ENCODE peak calls at places on chromosomes 6 and 20, in four cellular contexts. R is activated T-cell treated with anti-CD3 and anti-CD28 coated beads, Interleukin-2, amount 50 U/mL, for 4 hours; Y is fibroblast of mammary gland; C is left kidney. G is an unnamed sample.

GRCh38 chr6:27156874-27157460 is 90.5 kb upstream of the PRSS16 start:
- DNase-seq in C (peak), R (no peak), Y (no peak), G (peak)

GRCh38 chr20:18133962-18134361 is 3.7 kb upstream of the KAT14 start:
- DNase-seq in Y (no peak), R (no peak), C (no peak), G (no peak)

GRCh38 chr6:140281794-140282193 is 907.3 kb upstream of the CITED2 start:
- DNase-seq in C (no peak), Y (no peak), R (no peak), G (no peak)

GRCh38 chr6:81944661-81945060 is 192.2 kb upstream of the TENT5A start:
- DNase-seq in C (no peak), Y (no peak), R (no peak), G (no peak)

GRCh38 chr6:130602151-130602770 is 224.9 kb upstream of the SMLR1 start:
- DNase-seq in R (no peak), Y (peak), C (peak), G (peak)

GRCh38 chr20:49186535-49187329 is 1.4 kb downstream of the STAU1 start:
- DNase-seq in C (peak), Y (peak), R (peak), G (peak)

GRCh38 chr6:107716688-107717089 is 107.4 kb downstream of the SCML4 start:
- DNase-seq in C (no peak), Y (peak), R (peak), G (peak)

GRCh38 chr6:87074051-87074711 is 20.7 kb downstream of the CGA start:
- DNase-seq in C (peak), Y (no peak), R (no peak), G (no peak)

GRCh38 chr6:169490409-169490708 is 211.5 kb downstream of the WDR27 start:
- DNase-seq in Y (no peak), C (no peak), R (no peak), G (no peak)

GRCh38 chr20:24376523-24377085 is 92.8 kb upstream of the SYNDIG1 start:
- DNase-seq in Y (peak), C (no peak), R (no peak), G (peak)

GRCh38 chr20:49505518-49505917 is 23.1 kb upstream of the KCNB1 start:
- DNase-seq in R (no peak), C (peak), Y (peak), G (peak)

GRCh38 chr20:57598491-57598890 is 21.7 kb downstream of the ZBP1 start:
- DNase-seq in Y (no peak), C (no peak), R (no peak), G (no peak)

GRCh38 chr6:45650527-45651135 is 272.9 kb upstream of the SUPT3H start:
- DNase-seq in C (peak), Y (peak), R (no peak), G (peak)

GRCh38 chr6:111566222-111566717 is 39.4 kb downstream of the TRAF3IP2 start:
- DNase-seq in R (no peak), Y (no peak), C (no peak), G (no peak)

GRCh38 chr20:19552896-19553180 is 205.2 kb upstream of the RIN2 start:
- DNase-seq in Y (no peak), C (no peak), R (no peak), G (no peak)

GRCh38 chr20:38032585-38033329 is 499 bp downstream of the TTI1 start:
- DNase-seq in Y (no peak), R (no peak), C (peak), G (peak)

GRCh38 chr6:4920914-4921410 is 82.9 kb downstream of the RPP40 start:
- DNase-seq in C (no peak), Y (peak), R (no peak), G (no peak)

GRCh38 chr6:141833001-141833655 is 299.6 kb upstream of the GJE1 start:
- DNase-seq in R (no peak), C (no peak), Y (no peak), G (no peak)

GRCh38 chr6:10567256-10568041 is 46.3 kb downstream of the GCNT2 start:
- DNase-seq in R (no peak), Y (no peak), C (no peak), G (no peak)

GRCh38 chr20:57678340-57678739 is 31.5 kb downstream of the PMEPA1 start:
- DNase-seq in R (no peak), C (peak), Y (no peak), G (no peak)

GRCh38 chr6:142443102-142443501 is 141.3 kb downstream of the ADGRG6 start:
- DNase-seq in Y (no peak), C (no peak), R (no peak), G (no peak)

GRCh38 chr6:147621280-147621679 is 112.8 kb downstream of the SAMD5 start:
- DNase-seq in C (no peak), R (no peak), Y (peak), G (peak)

GRCh38 chr20:36284751-36285150 is 21.4 kb upstream of the DLGAP4 start:
- DNase-seq in R (no peak), C (no peak), Y (no peak), G (no peak)

GRCh38 chr6:90021701-90022100 is 127.4 kb downstream of the GJA10 start:
- DNase-seq in R (no peak), Y (no peak), C (no peak), G (no peak)

GRCh38 chr20:22080985-22081384 is 375.5 kb downstream of the PAX1 start:
- DNase-seq in C (no peak), R (no peak), Y (peak), G (no peak)

GRCh38 chr20:58583141-58583540 is 67.9 kb upstream of the APCDD1L start:
- DNase-seq in R (no peak), C (no peak), Y (no peak), G (peak)

GRCh38 chr6:169092375-169092774 is 161.3 kb downstream of the THBS2 start:
- DNase-seq in Y (peak), R (no peak), C (peak), G (peak)

GRCh38 chr6:112665114-112665513 is 318.0 kb downstream of the RFPL4B start:
- DNase-seq in C (no peak), R (no peak), Y (peak), G (no peak)

GRCh38 chr20:20192366-20192765 is 140.0 kb downstream of the CFAP61 start:
- DNase-seq in R (no peak), C (no peak), Y (no peak), G (no peak)

GRCh38 chr20:63750807-63751470 is 11.4 kb downstream of the SLC2A4RG start:
- DNase-seq in R (peak), Y (no peak), C (peak), G (no peak)

GRCh38 chr6:158972241-158973233 is 27.5 kb downstream of the RSPH3 start:
- DNase-seq in C (peak), Y (peak), R (no peak), G (peak)

GRCh38 chr20:1718604-1719384 is 61.2 kb upstream of the SIRPG start:
- DNase-seq in Y (peak), R (no peak), C (no peak), G (peak)

GRCh38 chr6:136652656-136653055 is 102.4 kb upstream of the MAP7 start:
- DNase-seq in C (no peak), R (no peak), Y (no peak), G (no peak)

GRCh38 chr6:49546371-49546770 is 4.1 kb upstream of the C6orf141 start:
- DNase-seq in Y (no peak), R (no peak), C (no peak), G (no peak)

GRCh38 chr20:51462566-51463276 is 79.8 kb downstream of the NFATC2 start:
- DNase-seq in C (peak), R (no peak), Y (peak), G (peak)

GRCh38 chr6:170209354-170210025 is 81.4 kb downstream of the DLL1 start:
- DNase-seq in C (no peak), Y (no peak), R (no peak), G (no peak)

G was measured in fibroblast of villous mesenchyme.